ENCODE peak calls at places on chromosomes 6 and 20, in ten cellular contexts. M, J, C, N, A, D, X, I, U and Q are unnamed samples.

GRCh38 chr20:36519944-36520343 is 21.4 kb upstream of the MYL9 start:
- DNase-seq in J (peak; percentile 6), U (no peak), I (no peak), D (no peak), A (no peak), C (no peak), N (no peak), M (no peak), X (no peak), Q (no peak)

GRCh38 chr6:95120984-95121383 is 456.4 kb upstream of the MANEA start:
- DNase-seq in N (no peak), X (no peak), U (no peak), M (no peak), A (no peak), I (no peak), J (no peak), D (no peak), C (no peak), Q (no peak)

GRCh38 chr20:25249198-25249931 is 1.5 kb downstream of the PYGB start:
- DNase-seq in C (no peak), J (peak; percentile 50), A (no peak), N (no peak), D (no peak), U (no peak), M (no peak), I (no peak), X (no peak), Q (no peak)

GRCh38 chr6:106729848-106730247 is 100.5 kb downstream of the QRSL1 start:
- DNase-seq in A (no peak), M (no peak), J (no peak), N (no peak), U (no peak), D (no peak), X (no peak), I (no peak), C (no peak), Q (no peak)

GRCh38 chr6:108660251-108660650 is 99.5 kb downstream of the FOXO3 start:
- DNase-seq in U (no peak), X (no peak), A (no peak), N (no peak), I (no peak), J (peak; percentile 20), M (no peak), C (no peak), D (no peak), Q (no peak)

GRCh38 chr20:15162061-15162740 is 824.8 kb upstream of the FLRT3 start:
- DNase-seq in C (no peak), J (no peak), U (no peak), D (no peak), N (no peak), X (no peak), I (no peak), A (no peak), M (no peak), Q (no peak)

GRCh38 chr20:46311039-46311650 is 2.8 kb upstream of the CDH22 start:
- DNase-seq in A (no peak), M (no peak), I (no peak), D (no peak), J (peak; percentile 49), U (no peak), X (no peak), C (no peak), N (no peak), Q (no peak)

GRCh38 chr20:46171909-46172308 is 53.8 kb downstream of the CD40 start:
- DNase-seq in J (no peak), U (no peak), X (no peak), I (no peak), M (no peak), C (no peak), A (no peak), N (no peak), D (no peak), Q (no peak)

GRCh38 chr20:6575912-6576391 is 191.5 kb upstream of the BMP2 start:
- DNase-seq in U (no peak), J (peak; percentile 66), A (no peak), X (no peak), M (no peak), I (peak; percentile 62), N (no peak), D (peak; percentile 78), C (no peak), Q (no peak)

GRCh38 chr20:31522756-31523155 is 8.5 kb downstream of the HM13 start:
- DNase-seq in D (no peak), U (no peak), A (no peak), M (no peak), C (no peak), N (no peak), I (no peak), X (no peak), J (no peak), Q (no peak)

GRCh38 chr6:34447915-34448314 is 18.0 kb upstream of the PACSIN1 start:
- DNase-seq in A (no peak), U (no peak), M (no peak), N (no peak), I (peak; percentile 25), X (no peak), D (no peak), C (no peak), J (peak; percentile 30), Q (no peak)

DNA sequence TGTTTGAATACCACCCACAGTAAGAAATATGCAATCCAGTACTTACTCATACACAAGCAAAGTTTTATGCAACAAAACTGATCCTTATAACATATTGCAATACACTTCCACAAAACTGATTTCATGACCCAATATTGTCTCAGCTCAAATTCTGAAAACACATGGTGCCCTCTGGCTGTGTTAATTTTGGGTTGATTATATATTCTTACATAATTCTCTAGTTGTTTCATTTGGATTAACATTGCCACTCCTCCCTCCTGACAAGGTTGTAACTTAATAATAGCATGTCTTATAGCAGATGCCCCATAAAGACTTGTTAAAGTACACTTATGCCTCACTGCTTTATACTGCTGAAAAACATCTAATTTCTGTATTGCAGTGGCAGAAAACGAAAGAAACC is 73.0 kb upstream of the TULP1 start:
- DNase-seq in C (no peak), U (no peak), D (no peak), N (no peak), I (no peak), J (no peak), X (no peak), A (no peak), M (no peak), Q (no peak)
- H3K4me1 ChIP-seq in C (peaks cover 14% of the 10 kb centered on the region), U (peaks cover 10% of the 10 kb centered on the region), D (no peaks in the 10 kb centered on the region), N (no peaks in the 10 kb centered on the region), I (peaks cover 26% of the 10 kb centered on the region), J (no peaks in the 10 kb centered on the region), X (peaks cover 8% of the 10 kb centered on the region), A (peaks cover 73% of the 10 kb centered on the region), M (no peaks in the 10 kb centered on the region), Q (peaks cover 48% of the 10 kb centered on the region)

GRCh38 chr20:3461191-3461874 is 9.5 kb upstream of the ATRN start:
- DNase-seq in A (no peak), M (peak; percentile 60), U (no peak), N (no peak), D (no peak), I (no peak), J (no peak), X (no peak), C (no peak), Q (no peak)

GRCh38 chr20:3456648-3457047 is 14.2 kb upstream of the ATRN start:
- DNase-seq in U (no peak), D (no peak), J (no peak), A (no peak), M (no peak), C (no peak), X (no peak), N (no peak), I (no peak), Q (no peak)

GRCh38 chr20:3461911-3462677 is 8.7 kb upstream of the ATRN start:
- DNase-seq in U (no peak), D (no peak), J (peak; percentile 27), A (no peak), M (no peak), X (no peak), I (no peak), C (no peak), N (no peak), Q (no peak)

GRCh38 chr20:3464166-3464565 is 6.7 kb upstream of the ATRN start:
- DNase-seq in U (no peak), M (no peak), D (no peak), A (no peak), X (no peak), C (no peak), N (no peak), I (no peak), J (no peak), Q (no peak)

GRCh38 chr20:3459881-3460307 is 10.9 kb upstream of the ATRN start:
- DNase-seq in N (no peak), I (no peak), C (no peak), M (no peak), A (no peak), X (no peak), U (no peak), D (no peak), J (no peak), Q (no peak)
- H3K27me3 ChIP-seq in N (no peaks in the 10 kb centered on the region), I (no peaks in the 10 kb centered on the region), C (no peaks in the 10 kb centered on the region), M (no peaks in the 10 kb centered on the region), A (no peaks in the 10 kb centered on the region), X (no peaks in the 10 kb centered on the region), U (no peaks in the 10 kb centered on the region), D (peaks cover 9% of the 10 kb centered on the region), J (peaks cover 12% of the 10 kb centered on the region), Q (no peaks in the 10 kb centered on the region)

DNA sequence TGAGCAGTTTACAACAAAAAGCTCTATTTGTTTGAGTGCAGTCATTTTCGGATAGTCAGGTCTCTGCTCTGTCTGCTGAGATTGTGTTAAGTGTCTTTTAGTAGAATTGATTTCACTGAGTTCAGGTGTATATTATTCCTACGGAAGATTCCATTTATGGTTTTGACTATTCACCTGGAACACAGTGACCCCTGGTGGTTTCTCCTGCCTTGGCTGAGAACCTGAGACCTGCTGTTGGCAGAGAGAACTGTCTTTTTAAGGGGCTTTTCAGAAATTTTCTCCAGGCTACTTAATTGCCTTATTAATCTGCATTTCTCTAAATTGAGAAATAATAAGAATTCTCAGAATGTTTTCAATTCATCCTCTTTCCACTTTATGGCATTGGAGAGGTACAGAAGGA is 508.0 kb downstream of the TBC1D32 start:
- DNase-seq in J (peak; percentile 65), D (no peak), N (no peak), X (no peak), M (peak; percentile 47), U (peak; percentile 53), I (peak; percentile 61), C (no peak), A (no peak), Q (no peak)
- TF ChIP-seq CTCF in J (peak; percentile 77), D (peak; percentile 55), N (peak; percentile 66), X (no peak), M (peak; percentile 76), U (peak; percentile 84), I (peak; percentile 29), C (no peak), A (peak; percentile 34), Q (peak; percentile 60)

DNA sequence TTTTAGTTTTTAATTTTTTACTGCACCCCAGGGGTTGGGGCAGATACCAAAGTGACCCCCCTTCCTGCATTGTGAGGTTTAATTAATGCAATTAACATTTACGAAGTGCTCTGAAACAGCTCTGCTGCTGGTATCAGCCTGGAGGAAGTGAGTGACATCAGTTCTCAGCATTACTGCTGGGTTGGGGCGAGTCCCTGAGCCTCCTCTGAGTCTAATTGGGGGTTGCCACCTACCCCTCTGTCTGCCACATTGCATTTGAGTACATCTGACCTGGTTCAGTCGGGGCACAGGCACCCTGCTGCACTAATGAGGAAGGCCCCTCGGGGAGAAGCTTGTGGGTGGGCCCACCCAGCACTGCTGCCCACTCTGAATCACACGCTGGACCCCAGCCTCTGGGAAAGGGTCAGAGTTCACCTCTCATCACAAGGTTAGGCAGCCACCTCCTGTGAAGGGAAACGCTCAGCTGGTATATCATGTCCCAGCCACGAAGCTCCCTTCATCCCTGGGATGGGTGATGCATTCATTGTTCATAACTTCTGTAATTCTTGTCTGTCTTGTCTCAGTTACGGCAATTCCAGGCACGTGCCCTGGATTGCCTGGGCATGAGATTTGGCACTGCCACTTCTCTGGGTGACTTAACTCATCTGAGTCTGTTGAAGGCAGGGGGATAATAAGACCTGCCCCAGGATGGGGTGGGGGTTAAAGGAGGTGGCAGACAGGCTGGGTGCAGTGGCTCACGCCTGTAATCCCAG is 13.2 kb downstream of the DNMT3B start:
- DNase-seq in J (no peak), D (no peak), M (no peak), A (no peak), U (no peak), X (no peak), I (no peak), C (no peak), N (no peak), Q (no peak)
- H3K4me1 ChIP-seq in J (peaks cover 14% of the 10 kb centered on the region), D (no peaks in the 10 kb centered on the region), M (peaks cover 51% of the 10 kb centered on the region), A (peaks cover 8% of the 10 kb centered on the region), U (peaks cover 22% of the 10 kb centered on the region), X (no peaks in the 10 kb centered on the region), I (no peaks in the 10 kb centered on the region), C (no peaks in the 10 kb centered on the region), N (peaks cover 38% of the 10 kb centered on the region), Q (peaks cover 16% of the 10 kb centered on the region)